ENCODE peak calls at places on chromosomes 3 and 15, in seven cellular contexts. Q, G, U, K, C, E and R are unnamed samples.

GRCh38 chr3:66270726-66271125 is 49.9 kb downstream of the SLC25A26 start:
- DNase-seq in Q (no peak), G (no peak), U (no peak), K (no peak), C (peak), E (no peak), R (no peak)

GRCh38 chr15:83398591-83398990 is 48.5 kb upstream of the SH3GL3 start:
- DNase-seq in Q (peak), G (no peak), U (no peak), K (peak), C (peak), E (no peak), R (no peak)

GRCh38 chr3:188658606-188659005 is 504.6 kb downstream of the LPP start:
- DNase-seq in Q (no peak), G (no peak), U (no peak), K (no peak), C (no peak), E (no peak), R (no peak)

GRCh38 chr3:47897954-47898353 is 95.0 kb downstream of the DHX30 start:
- DNase-seq in Q (no peak), G (no peak), U (no peak), K (no peak), C (no peak), E (no peak), R (no peak)

GRCh38 chr3:28907616-28908015 is 373.3 kb upstream of the RBMS3 start:
- DNase-seq in Q (no peak), G (no peak), U (no peak), K (no peak), C (no peak), E (no peak), R (peak)

GRCh38 chr3:94001191-94001590 is 21.2 kb downstream of the ARL13B start:
- DNase-seq in Q (no peak), G (no peak), U (no peak), K (no peak), C (no peak), E (no peak), R (peak)

GRCh38 chr3:171028779-171029232 is 2.3 kb upstream of the SLC2A2 start:
- DNase-seq in Q (peak), G (no peak), U (no peak), K (peak), C (peak), E (no peak), R (peak)

GRCh38 chr3:14947105-14947885 is at the start of gene NR2C2:
- DNase-seq in Q (peak), G (peak), U (peak), K (peak), C (peak), E (peak), R (peak)

GRCh38 chr3:184816654-184817053 is 4.7 kb downstream of the VPS8 start:
- DNase-seq in Q (peak), G (no peak), U (no peak), K (no peak), C (peak), E (no peak), R (no peak)

GRCh38 chr3:188914556-188914955 is 257.2 kb upstream of the TPRG1 start:
- DNase-seq in Q (peak), G (no peak), U (no peak), K (no peak), C (peak), E (no peak), R (peak)

GRCh38 chr3:8371955-8372600 is 129.5 kb upstream of the LMCD1 start:
- DNase-seq in Q (no peak), G (no peak), U (no peak), K (no peak), C (no peak), E (no peak), R (no peak)

GRCh38 chr15:56341201-56341600 is 24.0 kb upstream of the TEX9 start:
- DNase-seq in Q (peak), G (no peak), U (no peak), K (peak), C (no peak), E (no peak), R (no peak)

GRCh38 chr3:28564211-28564610 is 215.6 kb upstream of the AZI2 start:
- DNase-seq in Q (no peak), G (no peak), U (no peak), K (no peak), C (no peak), E (no peak), R (no peak)

GRCh38 chr3:114155370-114155821 is 23.5 kb downstream of the DRD3 start:
- DNase-seq in Q (peak), G (no peak), U (peak), K (no peak), C (peak), E (peak), R (peak)

GRCh38 chr15:66858423-66859207 is 156.6 kb downstream of the SMAD6 start:
- DNase-seq in Q (peak), G (no peak), U (no peak), K (no peak), C (no peak), E (no peak), R (peak)

GRCh38 chr3:119677641-119677934 is 382 bp upstream of the COX17 start:
- DNase-seq in Q (no peak), G (no peak), U (no peak), K (no peak), C (no peak), E (no peak), R (no peak)
- H3K4me3 ChIP-seq in Q (peak), G (peak), U (peak), K (peak), C (peak), E (peak), R (peak)

GRCh38 chr15:76285241-76285825 is 25.9 kb downstream of the ETFA start:
- DNase-seq in Q (no peak), G (no peak), U (peak), K (peak), C (peak), E (no peak), R (peak)
- TF ChIP-seq CTCF in Q (peak), G (no peak), U (peak), K (peak), C (peak), E (peak), R (peak)

GRCh38 chr3:128053614-128054013 is 1.4 kb downstream of the SEC61A1 start:
- DNase-seq in Q (no peak), G (no peak), U (no peak), K (no peak), C (no peak), E (no peak), R (no peak)
- H3K4me3 ChIP-seq in Q (peak), G (peak), U (peak), K (peak), C (peak), E (peak), R (peak)

GRCh38 chr15:96416218-96416933 is 85.9 kb downstream of the NR2F2 start:
- DNase-seq in Q (no peak), G (no peak), U (no peak), K (no peak), C (no peak), E (no peak), R (no peak)

GRCh38 chr15:96415513-96416217 is 85.2 kb downstream of the NR2F2 start:
- DNase-seq in Q (no peak), G (no peak), U (no peak), K (no peak), C (no peak), E (no peak), R (no peak)

GRCh38 chr15:96412919-96413231 is 82.4 kb downstream of the NR2F2 start:
- DNase-seq in Q (no peak), G (no peak), U (no peak), K (no peak), C (no peak), E (no peak), R (no peak)

GRCh38 chr15:96416934-96417759 is 86.6 kb downstream of the NR2F2 start:
- DNase-seq in Q (peak), G (no peak), U (no peak), K (no peak), C (peak), E (no peak), R (peak)

DNA sequence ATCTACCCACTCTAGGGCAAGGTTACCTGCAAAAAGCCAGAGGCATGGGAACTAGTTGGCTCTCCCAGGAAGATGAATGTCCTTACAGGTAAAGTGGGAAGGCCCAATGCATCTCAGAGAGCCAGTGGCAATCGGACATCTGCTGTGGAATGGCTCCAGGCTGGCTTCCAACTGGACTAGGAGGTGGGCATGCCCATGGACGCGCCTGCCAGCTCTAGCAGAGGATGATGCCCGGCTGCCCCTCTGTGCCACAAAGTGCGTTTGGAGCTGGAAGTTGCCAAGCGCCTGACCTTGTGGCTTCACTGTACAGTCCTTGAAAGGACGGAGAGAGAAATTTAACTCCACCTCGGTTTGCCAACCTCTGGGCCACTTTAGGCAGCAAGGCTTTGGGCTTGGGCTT is 84.4 kb downstream of the NR2F2 start:
- DNase-seq in Q (no peak), G (no peak), U (no peak), K (no peak), C (no peak), E (no peak), R (no peak)
- TF ChIP-seq CTCF in Q (no peak), G (no peak), U (no peak), K (no peak), C (no peak), E (no peak), R (no peak)

GRCh38 chr3:181719298-181719859 is 7.7 kb downstream of the SOX2 start:
- DNase-seq in Q (peak), G (no peak), U (no peak), K (no peak), C (no peak), E (no peak), R (no peak)
- H3K4me3 ChIP-seq in Q (no peak), G (no peak), U (no peak), K (no peak), C (no peak), E (no peak), R (no peak)

GRCh38 chr3:45210308-45211038 is 15.6 kb downstream of the TMEM158 start:
- DNase-seq in Q (peak), G (peak), U (peak), K (peak), C (peak), E (peak), R (peak)

GRCh38 chr3:45215466-45215865 is 10.6 kb downstream of the TMEM158 start:
- DNase-seq in Q (no peak), G (no peak), U (no peak), K (no peak), C (no peak), E (no peak), R (no peak)

GRCh38 chr3:45214061-45214680 is 11.9 kb downstream of the TMEM158 start:
- DNase-seq in Q (no peak), G (no peak), U (no peak), K (peak), C (no peak), E (no peak), R (no peak)

GRCh38 chr3:45211466-45212094 is 14.5 kb downstream of the TMEM158 start:
- DNase-seq in Q (no peak), G (no peak), U (no peak), K (no peak), C (no peak), E (no peak), R (peak)

DNA sequence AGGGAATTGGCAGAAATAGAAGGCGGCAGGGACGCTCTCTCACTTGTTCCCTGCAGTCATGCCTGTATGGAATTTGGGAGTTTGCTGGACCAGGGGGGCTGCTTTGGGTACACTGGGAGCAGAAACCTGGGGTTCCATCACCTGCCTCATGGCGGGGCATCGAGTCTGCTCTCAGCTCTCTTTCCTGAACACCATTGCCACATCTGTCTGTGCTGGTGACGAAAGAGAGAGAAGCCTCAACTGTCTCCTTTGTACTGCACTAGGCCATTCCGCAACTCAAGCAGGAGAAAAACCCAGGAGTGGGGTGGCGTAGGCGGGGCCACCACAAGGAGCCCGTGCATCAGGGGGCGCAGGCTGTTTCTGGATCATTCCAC is 14.0 kb downstream of the TMEM158 start:
- DNase-seq in Q (no peak), G (no peak), U (no peak), K (no peak), C (no peak), E (no peak), R (no peak)
- TF ChIP-seq CTCF in Q (no peak), G (no peak), U (no peak), K (no peak), C (no peak), E (no peak), R (no peak)